ENCODE peak calls at places on chromosomes 12 and 14, in four cellular contexts. I, W, S and L are unnamed samples.
A peak's percentile ranks its signal among the peaks of the same experiment; 100 is the strongest.

GRCh38 chr12:92136883-92137582 is 8.6 kb downstream of the BTG1 start:
- DNase-seq in I (no peak), W (peak; percentile 72), S (peak; percentile 84), L (no peak)

GRCh38 chr14:51576112-51576420 is 75.6 kb upstream of the FRMD6 start:
- DNase-seq in I (no peak), W (no peak), S (no peak), L (peak; percentile 49)

GRCh38 chr14:52011557-52011956 is 22.2 kb downstream of the RTRAF start:
- DNase-seq in I (no peak), W (no peak), S (no peak), L (no peak)

GRCh38 chr14:99742509-99743487 is 50.4 kb upstream of the EML1 start:
- DNase-seq in I (no peak), W (no peak), S (no peak), L (no peak)

GRCh38 chr12:71871116-71871515 is 31.6 kb downstream of the TBC1D15 start:
- DNase-seq in I (no peak), W (no peak), S (no peak), L (no peak)

GRCh38 chr12:106247731-106248176 is at the start of gene CKAP4:
- DNase-seq in I (peak; percentile 80), W (peak; percentile 74), S (peak; percentile 38), L (peak; percentile 74)

GRCh38 chr14:104898870-104899510 is 25.7 kb upstream of the PLD4 start:
- DNase-seq in I (no peak), W (no peak), S (no peak), L (peak; percentile 30)

GRCh38 chr14:54509546-54510501 is at the start of gene CGRRF1:
- DNase-seq in I (peak; percentile 98), W (peak; percentile 95), S (peak; percentile 92), L (peak; percentile 99)

GRCh38 chr14:80055912-80056801 is 155.1 kb downstream of the DIO2 start:
- DNase-seq in I (peak; percentile 38), W (peak; percentile 34), S (peak; percentile 47), L (peak; percentile 62)

GRCh38 chr12:56565510-56566101 is 44.0 kb downstream of the RBMS2 start:
- DNase-seq in I (no peak), W (no peak), S (no peak), L (peak; percentile 80)

GRCh38 chr12:109679716-109680520 is 33.7 kb upstream of the FAM222A start:
- DNase-seq in I (no peak), W (no peak), S (no peak), L (peak; percentile 51)

GRCh38 chr12:63313139-63313538 is 162.1 kb upstream of the AVPR1A start:
- DNase-seq in I (no peak), W (no peak), S (no peak), L (no peak)

GRCh38 chr14:53306926-53307325 is 153.8 kb upstream of the DDHD1 start:
- DNase-seq in I (no peak), W (no peak), S (no peak), L (no peak)

GRCh38 chr12:106113446-106114083 is 25.2 kb downstream of the NUAK1 start:
- DNase-seq in I (no peak), W (peak; percentile 48), S (no peak), L (no peak)

GRCh38 chr12:89469361-89469760 is 55.2 kb downstream of the GALNT4 start:
- DNase-seq in I (no peak), W (peak; percentile 38), S (no peak), L (no peak)

GRCh38 chr12:12902036-12902435 is 10.7 kb downstream of the GPRC5A start:
- DNase-seq in I (no peak), W (peak; percentile 58), S (peak; percentile 81), L (no peak)

GRCh38 chr14:90693413-90693812 is 122.8 kb downstream of the TTC7B start:
- DNase-seq in I (no peak), W (no peak), S (no peak), L (no peak)

GRCh38 chr12:53476769-53477209 is 22.5 kb downstream of the MAP3K12 start:
- DNase-seq in I (no peak), W (no peak), S (no peak), L (no peak)

GRCh38 chr12:11702959-11703358 is 53.5 kb downstream of the ETV6 start:
- DNase-seq in I (no peak), W (no peak), S (no peak), L (no peak)

GRCh38 chr12:77251799-77252198 is 186.4 kb upstream of the E2F7 start:
- DNase-seq in I (no peak), W (no peak), S (no peak), L (no peak)

GRCh38 chr12:121781751-121782615 is 11.5 kb downstream of the RHOF start:
- DNase-seq in I (no peak), W (no peak), S (no peak), L (peak; percentile 38)

GRCh38 chr12:91994208-91994797 is 151.3 kb downstream of the BTG1 start:
- DNase-seq in I (no peak), W (no peak), S (no peak), L (no peak)

GRCh38 chr14:24690492-24690891 is 56.5 kb upstream of the GZMB start:
- DNase-seq in I (no peak), W (no peak), S (no peak), L (peak; percentile 77)

GRCh38 chr14:21525571-21525970 is 575 bp downstream of the SALL2 start:
- DNase-seq in I (no peak), W (no peak), S (no peak), L (no peak)

GRCh38 chr14:39050389-39050788 is 52.6 kb downstream of the SEC23A start:
- DNase-seq in I (no peak), W (peak; percentile 48), S (peak; percentile 64), L (no peak)

GRCh38 chr12:51008329-51008728 is 17.9 kb downstream of the SLC11A2 start:
- DNase-seq in I (no peak), W (no peak), S (no peak), L (no peak)

GRCh38 chr12:53378705-53379388 is 1.1 kb upstream of the SP1 start:
- DNase-seq in I (no peak), W (no peak), S (no peak), L (no peak)

GRCh38 chr12:95859344-95859816 is 628 bp downstream of the SNRPF start:
- DNase-seq in I (no peak), W (peak; percentile 42), S (peak; percentile 54), L (no peak)

GRCh38 chr12:56634837-56635538 is 4.9 kb upstream of the BAZ2A start:
- DNase-seq in I (peak; percentile 77), W (peak; percentile 93), S (peak; percentile 78), L (peak; percentile 85)

GRCh38 chr14:44712095-44712822 is 205.2 kb upstream of the FSCB start:
- DNase-seq in I (no peak), W (no peak), S (no peak), L (no peak)

GRCh38 chr12:25386823-25387134 is 136.1 kb upstream of the KRAS start:
- DNase-seq in I (peak; percentile 29), W (no peak), S (no peak), L (no peak)

GRCh38 chr12:38921025-38921677 is 15.8 kb upstream of the CPNE8 start:
- DNase-seq in I (peak; percentile 57), W (peak; percentile 54), S (peak; percentile 58), L (peak; percentile 72)

GRCh38 chr14:53265025-53265424 is 111.9 kb upstream of the DDHD1 start:
- DNase-seq in I (no peak), W (no peak), S (peak; percentile 63), L (no peak)

DNA sequence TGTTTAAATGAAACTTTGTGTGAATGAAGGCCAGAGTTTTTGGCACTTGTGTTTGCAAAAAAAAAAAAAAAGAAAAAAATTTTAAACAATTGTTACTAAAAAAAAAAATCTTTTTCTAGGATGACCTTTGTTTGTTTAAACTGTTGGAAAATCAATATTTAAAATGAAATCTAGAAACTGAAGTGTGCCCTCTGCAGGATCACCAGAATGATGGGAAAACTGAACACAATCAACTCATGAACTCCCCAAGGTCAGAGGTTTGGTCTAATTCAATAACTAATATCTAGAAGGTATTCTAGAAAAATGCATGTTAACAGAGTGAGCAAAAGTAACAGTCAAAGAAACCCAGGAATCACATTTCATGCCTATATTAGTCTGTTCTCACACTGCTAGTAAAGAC is 448.9 kb downstream of the FLRT2 start:
- DNase-seq in I (no peak), W (no peak), S (no peak), L (no peak)
- TF ChIP-seq CTCF in I (no peak), W (no peak), S (no peak), L (no peak)

GRCh38 chr12:6469609-6470374 is 685 bp downstream of the VAMP1 start:
- DNase-seq in I (no peak), W (no peak), S (no peak), L (no peak)
- TF ChIP-seq CTCF in I (no peak), W (no peak), S (no peak), L (no peak)

DNA sequence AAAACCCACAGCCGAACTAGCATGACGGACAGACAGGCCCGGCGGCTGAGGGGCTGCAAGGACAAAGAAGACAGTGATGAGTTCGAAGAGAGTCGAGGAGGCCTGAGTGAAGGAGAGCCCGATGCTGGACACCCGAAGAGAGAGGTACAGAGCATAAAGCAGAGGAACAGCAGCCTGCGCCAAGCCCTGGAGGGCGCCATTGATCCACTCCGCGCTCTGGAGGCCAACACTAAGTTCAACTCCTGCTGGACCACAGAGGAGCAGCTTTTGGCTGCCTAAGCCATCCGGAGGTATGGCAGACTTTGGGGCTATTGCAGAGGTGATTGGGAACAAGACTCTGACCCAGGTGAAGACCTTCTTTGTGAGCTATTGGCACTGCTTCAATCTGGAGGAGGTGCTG is 7.8 kb upstream of the PLXNC1 start:
- DNase-seq in I (no peak), W (no peak), S (no peak), L (peak; percentile 85)
- TF ChIP-seq CTCF in I (no peak), W (no peak), S (no peak), L (peak; percentile 81)

GRCh38 chr14:37018571-37019240 is 153.7 kb downstream of the SLC25A21 start:
- DNase-seq in I (no peak), W (no peak), S (no peak), L (no peak)

GRCh38 chr14:37027188-37027824 is 145.1 kb downstream of the SLC25A21 start:
- DNase-seq in I (no peak), W (no peak), S (no peak), L (no peak)

GRCh38 chr14:37019488-37019887 is 152.9 kb downstream of the SLC25A21 start:
- DNase-seq in I (no peak), W (no peak), S (no peak), L (no peak)

GRCh38 chr14:37021406-37021805 is 151.0 kb downstream of the SLC25A21 start:
- DNase-seq in I (no peak), W (no peak), S (no peak), L (no peak)

GRCh38 chr14:37024166-37024565 is 148.2 kb downstream of the SLC25A21 start:
- DNase-seq in I (no peak), W (no peak), S (no peak), L (no peak)
- TF ChIP-seq CTCF in I (no peak), W (no peak), S (no peak), L (peak; percentile 54)